ENCODE peak calls at places on chromosome 14, in six cellular contexts. One of them, this sample, is unnamed.

GRCh38 chr14:23123419-23123818 is 4.4 kb upstream of the CEBPE start:
- DNase-seq in EH: peak; percentile 21
- DNase-seq in astrocyte of the spinal cord: no peak
- DNase-seq in GM12865: no peak
- DNase-seq in myocyte: peak; percentile 61
- DNase-seq in foreskin fibroblast: peak; percentile 61
- DNase-seq in this sample: no peak

GRCh38 chr14:94827711-94828505 is 58.0 kb upstream of the GSC start:
- DNase-seq in EH: no peak
- DNase-seq in astrocyte of the spinal cord: no peak
- DNase-seq in GM12865: no peak
- DNase-seq in myocyte: no peak
- DNase-seq in foreskin fibroblast: no peak
- DNase-seq in this sample: no peak

GRCh38 chr14:87691482-87691881 is 301.5 kb downstream of the GALC start:
- DNase-seq in EH: no peak
- DNase-seq in astrocyte of the spinal cord: no peak
- DNase-seq in GM12865: no peak
- DNase-seq in myocyte: no peak
- DNase-seq in foreskin fibroblast: no peak
- DNase-seq in this sample: no peak

GRCh38 chr14:94543450-94544123 is 17.7 kb upstream of the SERPINA4 start:
- DNase-seq in EH: no peak
- DNase-seq in astrocyte of the spinal cord: peak; percentile 25
- DNase-seq in GM12865: no peak
- DNase-seq in myocyte: no peak
- DNase-seq in foreskin fibroblast: no peak
- DNase-seq in this sample: no peak

GRCh38 chr14:105914738-105915385 is 388.5 kb downstream of the TMEM121 start:
- DNase-seq in EH: no peak
- DNase-seq in astrocyte of the spinal cord: no peak
- DNase-seq in GM12865: no peak
- DNase-seq in myocyte: no peak
- DNase-seq in foreskin fibroblast: no peak
- DNase-seq in this sample: no peak

GRCh38 chr14:56087824-56088571 is 30.2 kb upstream of the PELI2 start:
- DNase-seq in EH: peak; percentile 36
- DNase-seq in astrocyte of the spinal cord: peak; percentile 22
- DNase-seq in GM12865: no peak
- DNase-seq in myocyte: peak; percentile 35
- DNase-seq in foreskin fibroblast: no peak
- DNase-seq in this sample: no peak

GRCh38 chr14:73457935-73458218 is 469 bp downstream of the NUMB start:
- DNase-seq in EH: no peak
- DNase-seq in astrocyte of the spinal cord: no peak
- DNase-seq in GM12865: no peak
- DNase-seq in myocyte: no peak
- DNase-seq in foreskin fibroblast: peak; percentile 48
- DNase-seq in this sample: no peak

GRCh38 chr14:25431211-25432076 is 381.5 kb upstream of the STXBP6 start:
- DNase-seq in EH: no peak
- DNase-seq in astrocyte of the spinal cord: no peak
- DNase-seq in GM12865: no peak
- DNase-seq in myocyte: no peak
- DNase-seq in foreskin fibroblast: no peak
- DNase-seq in this sample: no peak

GRCh38 chr14:50012644-50013043 is 103.7 kb downstream of the VCPKMT start:
- DNase-seq in EH: peak; percentile 56
- DNase-seq in astrocyte of the spinal cord: no peak
- DNase-seq in GM12865: no peak
- DNase-seq in myocyte: no peak
- DNase-seq in foreskin fibroblast: peak; percentile 83
- DNase-seq in this sample: no peak

GRCh38 chr14:37595809-37596595 is 573 bp downstream of the TTC6 start:
- DNase-seq in EH: peak; percentile 16
- DNase-seq in astrocyte of the spinal cord: no peak
- DNase-seq in GM12865: peak; percentile 4
- DNase-seq in myocyte: no peak
- DNase-seq in foreskin fibroblast: no peak
- DNase-seq in this sample: peak; percentile 96

GRCh38 chr14:71720978-71721624 is 211.1 kb upstream of the RGS6 start:
- DNase-seq in EH: peak; percentile 84
- DNase-seq in astrocyte of the spinal cord: peak; percentile 81
- DNase-seq in GM12865: peak; percentile 66
- DNase-seq in myocyte: peak; percentile 70
- DNase-seq in foreskin fibroblast: peak; percentile 88
- DNase-seq in this sample: no peak

GRCh38 chr14:68681256-68681655 is 111.6 kb downstream of the ZFP36L1 start:
- DNase-seq in EH: no peak
- DNase-seq in astrocyte of the spinal cord: no peak
- DNase-seq in GM12865: no peak
- DNase-seq in myocyte: no peak
- DNase-seq in foreskin fibroblast: no peak
- DNase-seq in this sample: no peak

GRCh38 chr14:52977798-52978197 is 26.9 kb upstream of the FERMT2 start:
- DNase-seq in EH: no peak
- DNase-seq in astrocyte of the spinal cord: peak; percentile 12
- DNase-seq in GM12865: no peak
- DNase-seq in myocyte: peak; percentile 95
- DNase-seq in foreskin fibroblast: no peak
- DNase-seq in this sample: no peak

GRCh38 chr14:70713096-70713875 is 71.6 kb downstream of the TTC9 start:
- DNase-seq in EH: no peak
- DNase-seq in astrocyte of the spinal cord: no peak
- DNase-seq in GM12865: no peak
- DNase-seq in myocyte: no peak
- DNase-seq in foreskin fibroblast: no peak
- DNase-seq in this sample: no peak